ENCODE peak calls at places on chromosome 1, in seven cellular contexts. R is cerebellar cortex, W is hippocampal formation, B is ELR, F is BE2C, U is NCI-H1092, N is MM.1S. Z is an unnamed sample.

GRCh38 chr1:10685851-10686403 is 110.5 kb downstream of the CASZ1 start:
- DNase-seq in F (no peak), U (no peak), R (no peak), W (no peak), N (no peak), B (no peak), Z (no peak)

GRCh38 chr1:39585933-39586332 is 9.3 kb upstream of the PABPC4 start:
- DNase-seq in R (no peak), W (no peak), B (no peak), U (no peak), F (no peak), N (no peak), Z (no peak)

GRCh38 chr1:65174585-65174984 is 26.6 kb downstream of the AK4 start:
- DNase-seq in B (peak), W (no peak), U (no peak), F (no peak), R (no peak), N (no peak), Z (peak)

GRCh38 chr1:22112505-22112904 is 30.4 kb downstream of the WNT4 start:
- DNase-seq in B (no peak), W (no peak), F (no peak), N (no peak), R (no peak), U (no peak), Z (no peak)

GRCh38 chr1:53592521-53592982 is 133.4 kb downstream of the DMRTB1 start:
- DNase-seq in F (no peak), B (no peak), W (no peak), R (no peak), N (no peak), U (no peak), Z (no peak)

GRCh38 chr1:36327421-36328087 is 4.1 kb upstream of the EVA1B start:
- DNase-seq in U (no peak), W (no peak), B (peak), F (no peak), R (no peak), N (no peak), Z (no peak)

GRCh38 chr1:238129677-238130076 is 239.0 kb upstream of the ZP4 start:
- DNase-seq in R (no peak), F (no peak), N (no peak), U (no peak), B (no peak), W (no peak), Z (no peak)

GRCh38 chr1:88462481-88463261 is 221.4 kb upstream of the PKN2 start:
- DNase-seq in F (peak), N (peak), R (peak), B (peak), U (no peak), W (peak), Z (no peak)